ENCODE peak calls at places on chromosomes 1 and 21, in seven cellular contexts. One of them, this sample, is unnamed. For H3K9me3, the result is how much of the 10 kb centered on the place peaks cover.

GRCh38 chr1:161207173-161207572 is 5.0 kb downstream of the NDUFS2 start:
- DNase-seq in hepatocyte: no peak
- DNase-seq in colonic mucosa: no peak
- DNase-seq in OCI-LY7: no peak
- DNase-seq in adipocyte: no peak
- DNase-seq in tibial nerve: no peak
- DNase-seq in CD4-positive, CD25-positive, alpha-beta regulatory T cell: no peak
- DNase-seq in this sample: no peak

GRCh38 chr1:30700528-30701265 is 22.7 kb downstream of the MATN1 start:
- DNase-seq in hepatocyte: peak
- DNase-seq in colonic mucosa: peak
- DNase-seq in CD4-positive, CD25-positive, alpha-beta regulatory T cell: no peak
- DNase-seq in OCI-LY7: no peak
- DNase-seq in adipocyte: peak
- DNase-seq in tibial nerve: peak
- DNase-seq in this sample: no peak

GRCh38 chr1:211323156-211324063 is 3.2 kb upstream of the TRAF5 start:
- DNase-seq in OCI-LY7: peak
- DNase-seq in adipocyte: peak
- DNase-seq in CD4-positive, CD25-positive, alpha-beta regulatory T cell: peak
- DNase-seq in tibial nerve: peak
- DNase-seq in hepatocyte: peak
- DNase-seq in colonic mucosa: peak
- DNase-seq in this sample: peak

GRCh38 chr1:156684227-156684782 is 7.1 kb upstream of the NES start:
- DNase-seq in OCI-LY7: no peak
- DNase-seq in tibial nerve: no peak
- DNase-seq in hepatocyte: no peak
- DNase-seq in CD4-positive, CD25-positive, alpha-beta regulatory T cell: no peak
- DNase-seq in colonic mucosa: no peak
- DNase-seq in adipocyte: no peak
- DNase-seq in this sample: peak

GRCh38 chr1:57512386-57512785 is 88.5 kb upstream of the DAB1 start:
- DNase-seq in OCI-LY7: no peak
- DNase-seq in CD4-positive, CD25-positive, alpha-beta regulatory T cell: no peak
- DNase-seq in hepatocyte: no peak
- DNase-seq in colonic mucosa: no peak
- DNase-seq in adipocyte: no peak
- DNase-seq in tibial nerve: no peak
- DNase-seq in this sample: no peak

GRCh38 chr1:44819257-44819593 is 10.9 kb downstream of the BTBD19 start:
- DNase-seq in tibial nerve: no peak
- DNase-seq in colonic mucosa: no peak
- DNase-seq in adipocyte: peak
- DNase-seq in CD4-positive, CD25-positive, alpha-beta regulatory T cell: no peak
- DNase-seq in hepatocyte: no peak
- DNase-seq in OCI-LY7: no peak
- DNase-seq in this sample: no peak

GRCh38 chr1:235507623-235508022 is 3.4 kb upstream of the B3GALNT2 start:
- DNase-seq in hepatocyte: no peak
- DNase-seq in adipocyte: no peak
- DNase-seq in OCI-LY7: no peak
- DNase-seq in tibial nerve: no peak
- DNase-seq in colonic mucosa: no peak
- DNase-seq in CD4-positive, CD25-positive, alpha-beta regulatory T cell: no peak
- DNase-seq in this sample: no peak

GRCh38 chr1:147077523-147077922 is 94.7 kb downstream of the PRKAB2 start:
- DNase-seq in adipocyte: no peak
- DNase-seq in colonic mucosa: no peak
- DNase-seq in CD4-positive, CD25-positive, alpha-beta regulatory T cell: no peak
- DNase-seq in hepatocyte: no peak
- DNase-seq in OCI-LY7: no peak
- DNase-seq in tibial nerve: no peak
- DNase-seq in this sample: no peak

GRCh38 chr1:109944541-109944940 is 33.9 kb downstream of the CSF1 start:
- DNase-seq in colonic mucosa: no peak
- DNase-seq in hepatocyte: no peak
- DNase-seq in OCI-LY7: no peak
- DNase-seq in adipocyte: no peak
- DNase-seq in tibial nerve: no peak
- DNase-seq in CD4-positive, CD25-positive, alpha-beta regulatory T cell: no peak
- DNase-seq in this sample: no peak

GRCh38 chr1:67609572-67609939 is 75.4 kb upstream of the GADD45A start:
- DNase-seq in CD4-positive, CD25-positive, alpha-beta regulatory T cell: no peak
- DNase-seq in colonic mucosa: no peak
- DNase-seq in tibial nerve: no peak
- DNase-seq in OCI-LY7: no peak
- DNase-seq in adipocyte: no peak
- DNase-seq in hepatocyte: no peak
- DNase-seq in this sample: no peak

GRCh38 chr1:206050655-206051235 is 2.2 kb upstream of the RHEX start:
- DNase-seq in colonic mucosa: no peak
- DNase-seq in OCI-LY7: peak
- DNase-seq in adipocyte: no peak
- DNase-seq in hepatocyte: no peak
- DNase-seq in CD4-positive, CD25-positive, alpha-beta regulatory T cell: no peak
- DNase-seq in tibial nerve: no peak
- DNase-seq in this sample: peak

GRCh38 chr1:72140222-72140621 is 142.1 kb downstream of the NEGR1 start:
- DNase-seq in OCI-LY7: no peak
- DNase-seq in tibial nerve: no peak
- DNase-seq in colonic mucosa: no peak
- DNase-seq in hepatocyte: no peak
- DNase-seq in CD4-positive, CD25-positive, alpha-beta regulatory T cell: no peak
- DNase-seq in adipocyte: no peak
- DNase-seq in this sample: no peak

GRCh38 chr1:113141650-113142473 is 68.9 kb downstream of the LRIG2 start:
- DNase-seq in adipocyte: peak
- DNase-seq in OCI-LY7: no peak
- DNase-seq in hepatocyte: no peak
- DNase-seq in colonic mucosa: no peak
- DNase-seq in tibial nerve: no peak
- DNase-seq in CD4-positive, CD25-positive, alpha-beta regulatory T cell: no peak
- DNase-seq in this sample: no peak

GRCh38 chr21:42964561-42965560 is 9.5 kb upstream of the PKNOX1 start:
- DNase-seq in colonic mucosa: no peak
- DNase-seq in OCI-LY7: no peak
- DNase-seq in CD4-positive, CD25-positive, alpha-beta regulatory T cell: no peak
- DNase-seq in adipocyte: no peak
- DNase-seq in tibial nerve: no peak
- DNase-seq in hepatocyte: no peak
- DNase-seq in this sample: no peak

GRCh38 chr1:63669151-63669961 is 76.1 kb downstream of the PGM1 start:
- DNase-seq in tibial nerve: no peak
- DNase-seq in colonic mucosa: no peak
- DNase-seq in adipocyte: no peak
- DNase-seq in CD4-positive, CD25-positive, alpha-beta regulatory T cell: no peak
- DNase-seq in hepatocyte: no peak
- DNase-seq in OCI-LY7: no peak
- DNase-seq in this sample: no peak

GRCh38 chr1:202639500-202639899 is 70.8 kb downstream of the SYT2 start:
- DNase-seq in OCI-LY7: no peak
- DNase-seq in tibial nerve: no peak
- DNase-seq in CD4-positive, CD25-positive, alpha-beta regulatory T cell: no peak
- DNase-seq in colonic mucosa: no peak
- DNase-seq in adipocyte: no peak
- DNase-seq in hepatocyte: no peak
- DNase-seq in this sample: no peak

GRCh38 chr1:231839999-231840398 is 213.4 kb downstream of the DISC1 start:
- DNase-seq in colonic mucosa: no peak
- DNase-seq in adipocyte: no peak
- DNase-seq in tibial nerve: no peak
- DNase-seq in OCI-LY7: no peak
- DNase-seq in hepatocyte: no peak
- DNase-seq in CD4-positive, CD25-positive, alpha-beta regulatory T cell: no peak
- DNase-seq in this sample: no peak

GRCh38 chr1:92876351-92876750 is 44.5 kb downstream of the RPL5 start:
- DNase-seq in hepatocyte: no peak
- DNase-seq in tibial nerve: no peak
- DNase-seq in CD4-positive, CD25-positive, alpha-beta regulatory T cell: no peak
- DNase-seq in OCI-LY7: no peak
- DNase-seq in colonic mucosa: no peak
- DNase-seq in adipocyte: no peak
- DNase-seq in this sample: no peak

GRCh38 chr1:202081992-202082391 is 40.7 kb upstream of the GPR37L1 start:
- DNase-seq in colonic mucosa: no peak
- DNase-seq in hepatocyte: peak
- DNase-seq in OCI-LY7: no peak
- DNase-seq in CD4-positive, CD25-positive, alpha-beta regulatory T cell: no peak
- DNase-seq in adipocyte: no peak
- DNase-seq in tibial nerve: no peak
- DNase-seq in this sample: no peak

GRCh38 chr1:78619446-78619802 is 824 bp upstream of the IFI44L start:
- DNase-seq in colonic mucosa: no peak
- DNase-seq in adipocyte: peak
- DNase-seq in hepatocyte: no peak
- DNase-seq in tibial nerve: peak
- DNase-seq in OCI-LY7: no peak
- DNase-seq in CD4-positive, CD25-positive, alpha-beta regulatory T cell: no peak
- DNase-seq in this sample: peak

GRCh38 chr1:16478091-16478490 is 36.0 kb downstream of the RNU1-1 start:
- DNase-seq in tibial nerve: no peak
- DNase-seq in hepatocyte: no peak
- DNase-seq in adipocyte: no peak
- DNase-seq in CD4-positive, CD25-positive, alpha-beta regulatory T cell: no peak
- DNase-seq in colonic mucosa: no peak
- DNase-seq in OCI-LY7: no peak
- DNase-seq in this sample: no peak

DNA sequence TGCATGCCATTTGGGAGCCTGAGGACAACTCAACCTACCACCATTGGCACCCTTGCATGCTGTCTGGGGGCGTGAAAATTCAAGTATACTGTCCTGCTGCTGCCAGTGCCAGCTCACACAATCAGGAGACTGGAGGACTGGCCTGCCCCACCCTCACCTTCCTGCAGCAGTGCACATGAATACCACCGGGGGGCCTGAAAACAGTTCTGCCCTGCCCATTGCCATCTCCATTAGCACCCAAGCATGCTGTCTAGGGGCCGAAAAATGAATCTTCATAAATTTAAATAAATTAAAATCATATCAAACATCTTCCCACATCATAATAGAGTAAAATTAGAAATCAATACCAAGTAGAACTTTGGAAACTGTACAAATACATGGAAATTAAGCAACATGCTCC is 322.1 kb upstream of the TMPRSS15 start:
- DNase-seq in CD4-positive, CD25-positive, alpha-beta regulatory T cell: no peak
- DNase-seq in colonic mucosa: no peak
- DNase-seq in hepatocyte: no peak
- DNase-seq in adipocyte: no peak
- DNase-seq in OCI-LY7: no peak
- DNase-seq in tibial nerve: no peak
- DNase-seq in this sample: no peak
- H3K9me3 ChIP-seq in CD4-positive, CD25-positive, alpha-beta regulatory T cell: under half
- H3K9me3 ChIP-seq in colonic mucosa: under half
- H3K9me3 ChIP-seq in hepatocyte: under half
- H3K9me3 ChIP-seq in adipocyte: under half
- H3K9me3 ChIP-seq in OCI-LY7: under half
- H3K9me3 ChIP-seq in tibial nerve: under half
- H3K9me3 ChIP-seq in this sample: under half

GRCh38 chr1:54950361-54951163 is 29.9 kb upstream of the TMEM61 start:
- DNase-seq in adipocyte: peak
- DNase-seq in colonic mucosa: peak
- DNase-seq in tibial nerve: peak
- DNase-seq in hepatocyte: peak
- DNase-seq in OCI-LY7: peak
- DNase-seq in CD4-positive, CD25-positive, alpha-beta regulatory T cell: no peak
- DNase-seq in this sample: peak
- H3K4me3 ChIP-seq in adipocyte: peak
- H3K4me3 ChIP-seq in colonic mucosa: no peak
- H3K4me3 ChIP-seq in tibial nerve: no peak
- H3K4me3 ChIP-seq in hepatocyte: no peak
- H3K4me3 ChIP-seq in OCI-LY7: no peak
- H3K4me3 ChIP-seq in CD4-positive, CD25-positive, alpha-beta regulatory T cell: no peak
- H3K4me3 ChIP-seq in this sample: no peak

GRCh38 chr1:37169743-37170275 is 135.5 kb upstream of the GRIK3 start:
- DNase-seq in adipocyte: no peak
- DNase-seq in OCI-LY7: no peak
- DNase-seq in hepatocyte: no peak
- DNase-seq in colonic mucosa: no peak
- DNase-seq in tibial nerve: no peak
- DNase-seq in CD4-positive, CD25-positive, alpha-beta regulatory T cell: no peak
- DNase-seq in this sample: no peak

GRCh38 chr1:37162059-37162458 is 127.7 kb upstream of the GRIK3 start:
- DNase-seq in colonic mucosa: no peak
- DNase-seq in adipocyte: no peak
- DNase-seq in hepatocyte: no peak
- DNase-seq in CD4-positive, CD25-positive, alpha-beta regulatory T cell: no peak
- DNase-seq in tibial nerve: no peak
- DNase-seq in OCI-LY7: no peak
- DNase-seq in this sample: no peak

GRCh38 chr1:37167479-37167878 is 133.2 kb upstream of the GRIK3 start:
- DNase-seq in colonic mucosa: no peak
- DNase-seq in CD4-positive, CD25-positive, alpha-beta regulatory T cell: no peak
- DNase-seq in adipocyte: no peak
- DNase-seq in tibial nerve: no peak
- DNase-seq in OCI-LY7: no peak
- DNase-seq in hepatocyte: no peak
- DNase-seq in this sample: no peak

GRCh38 chr1:37169241-37169640 is 134.9 kb upstream of the GRIK3 start:
- DNase-seq in OCI-LY7: no peak
- DNase-seq in hepatocyte: no peak
- DNase-seq in CD4-positive, CD25-positive, alpha-beta regulatory T cell: no peak
- DNase-seq in tibial nerve: no peak
- DNase-seq in colonic mucosa: no peak
- DNase-seq in adipocyte: no peak
- DNase-seq in this sample: no peak

GRCh38 chr1:37166005-37166404 is 131.7 kb upstream of the GRIK3 start:
- DNase-seq in tibial nerve: no peak
- DNase-seq in adipocyte: no peak
- DNase-seq in hepatocyte: no peak
- DNase-seq in OCI-LY7: no peak
- DNase-seq in CD4-positive, CD25-positive, alpha-beta regulatory T cell: no peak
- DNase-seq in colonic mucosa: no peak
- DNase-seq in this sample: no peak
- H3K9me3 ChIP-seq in tibial nerve: under half
- H3K9me3 ChIP-seq in adipocyte: under half
- H3K9me3 ChIP-seq in hepatocyte: under half
- H3K9me3 ChIP-seq in OCI-LY7: under half
- H3K9me3 ChIP-seq in CD4-positive, CD25-positive, alpha-beta regulatory T cell: under half
- H3K9me3 ChIP-seq in colonic mucosa: under half
- H3K9me3 ChIP-seq in this sample: under half

DNA sequence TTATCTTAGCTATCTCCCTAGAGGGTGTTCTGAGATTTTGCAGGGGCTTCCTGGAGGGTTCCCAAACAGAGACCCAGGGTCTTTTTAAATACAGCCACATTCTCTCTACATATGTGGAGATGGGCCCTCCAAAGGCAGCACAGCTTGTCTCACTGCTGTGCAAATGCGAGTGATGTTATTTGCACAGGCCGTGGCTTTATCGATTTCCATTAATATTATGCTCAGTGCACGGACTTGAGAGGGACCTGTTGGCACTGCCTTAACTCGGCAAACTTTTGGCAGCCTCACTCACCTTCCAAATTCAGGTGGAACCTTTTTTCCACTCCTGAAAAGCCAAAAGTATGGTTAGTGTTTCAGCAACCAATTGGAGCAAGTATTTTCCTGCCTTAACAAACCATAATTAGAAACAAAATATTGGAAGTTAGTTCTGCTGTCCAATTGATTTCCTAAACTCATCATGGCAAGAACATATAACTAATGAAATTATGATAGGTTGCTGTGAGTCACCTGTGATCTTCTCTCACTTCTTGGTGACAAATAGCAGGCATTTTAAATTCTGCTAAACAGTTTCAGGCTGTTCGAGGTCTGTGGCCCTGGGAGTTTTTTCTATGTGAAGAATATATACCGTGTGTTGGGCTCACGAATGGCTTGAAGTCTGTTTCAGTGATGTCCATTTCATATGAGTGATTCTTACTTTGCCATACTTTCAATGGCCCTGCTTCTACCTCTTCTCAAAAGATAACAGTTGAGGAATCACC is 10.9 kb downstream of the LHX9 start:
- DNase-seq in colonic mucosa: no peak
- DNase-seq in OCI-LY7: no peak
- DNase-seq in tibial nerve: no peak
- DNase-seq in CD4-positive, CD25-positive, alpha-beta regulatory T cell: no peak
- DNase-seq in adipocyte: no peak
- DNase-seq in hepatocyte: no peak
- DNase-seq in this sample: no peak
- H3K4me3 ChIP-seq in colonic mucosa: no peak
- H3K4me3 ChIP-seq in OCI-LY7: no peak
- H3K4me3 ChIP-seq in tibial nerve: no peak
- H3K4me3 ChIP-seq in CD4-positive, CD25-positive, alpha-beta regulatory T cell: no peak
- H3K4me3 ChIP-seq in adipocyte: no peak
- H3K4me3 ChIP-seq in hepatocyte: no peak
- H3K4me3 ChIP-seq in this sample: no peak